ENCODE peak calls at places on chromosomes 5 and 9, in five cellular contexts. K, F, C, B and Z are unnamed samples.

GRCh38 chr9:119026120-119026519 is 343.1 kb downstream of the BRINP1 start:
- DNase-seq in K (no peak), F (no peak), C (peak), B (peak), Z (no peak)

GRCh38 chr9:96020822-96021615 is 145.5 kb downstream of the ERCC6L2 start:
- DNase-seq in K (no peak), F (no peak), C (peak), B (no peak), Z (no peak)

GRCh38 chr5:54275361-54275760 is 35.0 kb downstream of the ARL15 start:
- DNase-seq in K (no peak), F (no peak), C (peak), B (no peak), Z (no peak)

GRCh38 chr5:149328177-149328576 is 17.1 kb upstream of the GRPEL2 start:
- DNase-seq in K (no peak), F (no peak), C (no peak), B (no peak), Z (no peak)

GRCh38 chr9:26437056-26437711 is 455.4 kb downstream of the CAAP1 start:
- DNase-seq in K (no peak), F (no peak), C (no peak), B (no peak), Z (no peak)

GRCh38 chr5:143182901-143183820 is 220.3 kb downstream of the NR3C1 start:
- DNase-seq in K (no peak), F (no peak), C (no peak), B (peak), Z (no peak)

GRCh38 chr5:89178576-89178975 is 295.6 kb upstream of the MEF2C start:
- DNase-seq in K (no peak), F (no peak), C (no peak), B (no peak), Z (no peak)

GRCh38 chr9:88532320-88532719 is 2.7 kb upstream of the NXNL2 start:
- DNase-seq in K (no peak), F (no peak), C (peak), B (peak), Z (no peak)